ENCODE peak calls at places on chromosomes 1 and 21, in eight cellular contexts. Y, M, X, G, Q, L, H and D are unnamed samples.

GRCh38 chr1:111436726-111437125 is 9.2 kb upstream of the OVGP1 start:
- DNase-seq in Q (no peak), X (no peak), L (no peak), H (no peak), Y (no peak), M (no peak), G (no peak), D (no peak)

GRCh38 chr1:200103961-200104583 is 76.6 kb downstream of the NR5A2 start:
- DNase-seq in G (no peak), H (no peak), Y (no peak), Q (no peak), X (no peak), M (no peak), L (no peak), D (no peak)

GRCh38 chr1:43703836-43704235 is 3.5 kb upstream of the ST3GAL3 start:
- DNase-seq in X (no peak), M (no peak), L (no peak), Y (no peak), Q (no peak), G (no peak), H (no peak), D (no peak)

GRCh38 chr1:231355171-231355570 is 17.1 kb downstream of the SPRTN start:
- DNase-seq in L (no peak), X (no peak), Y (no peak), Q (no peak), G (no peak), H (no peak), M (no peak), D (no peak)

GRCh38 chr1:64867266-64867665 is 99.1 kb downstream of the JAK1 start:
- DNase-seq in X (no peak), G (no peak), L (no peak), M (no peak), H (no peak), Y (no peak), Q (no peak), D (peak; percentile 28)

GRCh38 chr1:208239518-208240381 is 4.4 kb downstream of the PLXNA2 start:
- DNase-seq in H (no peak), G (no peak), Y (no peak), Q (no peak), L (peak; percentile 67), X (no peak), M (no peak), D (no peak)

GRCh38 chr1:210250665-210250997 is 18.0 kb downstream of the SERTAD4 start:
- DNase-seq in X (peak; percentile 31), Q (no peak), G (peak; percentile 51), H (no peak), Y (peak; percentile 45), L (peak; percentile 65), M (peak; percentile 62), D (no peak)

GRCh38 chr21:42125571-42126544 is 54.7 kb downstream of the UMODL1 start:
- DNase-seq in X (no peak), L (no peak), G (no peak), Q (no peak), H (peak; percentile 74), M (no peak), Y (peak; percentile 78), D (peak; percentile 56)

GRCh38 chr21:39938086-39938611 is 70.9 kb downstream of the PCP4 start:
- DNase-seq in H (no peak), G (no peak), L (no peak), Y (no peak), Q (no peak), M (no peak), X (no peak), D (no peak)

GRCh38 chr1:45840704-45841103 is 37.3 kb downstream of the MAST2 start:
- DNase-seq in M (no peak), H (no peak), L (no peak), X (no peak), Q (peak; percentile 28), G (no peak), Y (no peak), D (no peak)

GRCh38 chr1:233015965-233016364 is 65.6 kb downstream of the NTPCR start:
- DNase-seq in M (no peak), H (no peak), G (no peak), X (no peak), L (no peak), Y (no peak), Q (no peak), D (no peak)

GRCh38 chr1:228162286-228163003 is 3.2 kb upstream of the IBA57 start:
- DNase-seq in X (peak; percentile 55), M (no peak), Q (no peak), Y (no peak), L (peak; percentile 37), H (peak; percentile 73), G (no peak), D (peak; percentile 20)

GRCh38 chr1:226728448-226728847 is 10.6 kb downstream of the ITPKB start:
- DNase-seq in Q (no peak), Y (no peak), G (no peak), M (no peak), H (no peak), X (no peak), L (no peak), D (no peak)

GRCh38 chr1:52032785-52033131 is 852 bp downstream of the KTI12 start:
- DNase-seq in X (peak; percentile 27), G (peak; percentile 49), L (peak; percentile 44), H (no peak), M (peak; percentile 13), Q (no peak), Y (peak; percentile 89), D (peak; percentile 64)

GRCh38 chr1:21217812-21218596 is 41.3 kb upstream of the EIF4G3 start:
- DNase-seq in L (peak; percentile 31), Y (peak; percentile 60), Q (no peak), X (peak; percentile 38), M (peak; percentile 80), G (peak; percentile 49), H (no peak), D (peak; percentile 50)

DNA sequence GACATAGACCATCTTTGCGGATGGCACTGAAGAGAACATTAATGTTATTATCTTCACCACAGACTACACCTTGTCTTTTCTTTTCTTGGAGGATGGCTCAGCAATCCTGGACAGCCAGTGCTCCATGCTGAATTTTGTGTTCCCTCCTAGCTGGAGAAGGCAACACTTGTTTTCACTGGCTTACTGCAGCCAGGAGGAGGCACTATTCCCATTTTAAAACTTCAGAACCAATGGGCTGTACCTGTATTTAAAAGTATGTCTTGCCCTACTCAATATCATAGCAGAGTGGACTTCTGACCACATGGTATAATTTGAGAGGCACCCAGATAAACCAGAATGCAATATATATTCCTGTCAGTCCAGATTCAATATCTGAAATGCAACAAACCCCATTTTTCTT is 53.3 kb upstream of the POGK start:
- DNase-seq in G (no peak), H (no peak), X (no peak), L (no peak), Q (no peak), M (no peak), Y (no peak), D (no peak)
- TF ChIP-seq CTCF in G (no peak), H (peak; percentile 34), X (peak; percentile 13), L (no peak), Q (no peak), M (no peak), Y (no peak), D (no peak)

DNA sequence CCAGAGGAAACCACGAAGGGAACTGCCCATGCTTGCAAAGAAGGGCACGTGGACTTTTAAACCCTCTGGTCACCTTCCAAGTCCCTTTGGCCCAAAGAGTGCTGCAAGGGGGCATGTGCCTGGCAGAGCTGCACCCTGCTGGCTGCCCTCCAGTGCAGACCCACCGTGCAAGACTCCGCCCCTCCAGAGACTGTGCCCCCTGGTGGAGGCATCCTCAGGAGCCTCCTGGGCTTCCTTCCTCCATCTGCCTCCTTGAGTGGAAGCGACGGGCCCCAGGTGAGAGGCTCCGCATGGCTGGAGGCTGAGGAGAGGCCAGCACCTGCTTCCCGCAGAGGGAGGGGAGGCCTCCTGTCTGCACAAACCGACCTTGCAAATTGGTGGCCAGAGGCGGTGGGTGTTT is 100.7 kb downstream of the CRYAA start:
- DNase-seq in L (no peak), X (no peak), M (peak; percentile 36), Q (no peak), G (peak; percentile 8), H (peak; percentile 60), Y (peak; percentile 36), D (no peak)
- TF ChIP-seq CTCF in L (no peak), X (peak; percentile 25), M (no peak), Q (peak; percentile 27), G (no peak), H (peak; percentile 31), Y (peak; percentile 50), D (peak; percentile 38)

DNA sequence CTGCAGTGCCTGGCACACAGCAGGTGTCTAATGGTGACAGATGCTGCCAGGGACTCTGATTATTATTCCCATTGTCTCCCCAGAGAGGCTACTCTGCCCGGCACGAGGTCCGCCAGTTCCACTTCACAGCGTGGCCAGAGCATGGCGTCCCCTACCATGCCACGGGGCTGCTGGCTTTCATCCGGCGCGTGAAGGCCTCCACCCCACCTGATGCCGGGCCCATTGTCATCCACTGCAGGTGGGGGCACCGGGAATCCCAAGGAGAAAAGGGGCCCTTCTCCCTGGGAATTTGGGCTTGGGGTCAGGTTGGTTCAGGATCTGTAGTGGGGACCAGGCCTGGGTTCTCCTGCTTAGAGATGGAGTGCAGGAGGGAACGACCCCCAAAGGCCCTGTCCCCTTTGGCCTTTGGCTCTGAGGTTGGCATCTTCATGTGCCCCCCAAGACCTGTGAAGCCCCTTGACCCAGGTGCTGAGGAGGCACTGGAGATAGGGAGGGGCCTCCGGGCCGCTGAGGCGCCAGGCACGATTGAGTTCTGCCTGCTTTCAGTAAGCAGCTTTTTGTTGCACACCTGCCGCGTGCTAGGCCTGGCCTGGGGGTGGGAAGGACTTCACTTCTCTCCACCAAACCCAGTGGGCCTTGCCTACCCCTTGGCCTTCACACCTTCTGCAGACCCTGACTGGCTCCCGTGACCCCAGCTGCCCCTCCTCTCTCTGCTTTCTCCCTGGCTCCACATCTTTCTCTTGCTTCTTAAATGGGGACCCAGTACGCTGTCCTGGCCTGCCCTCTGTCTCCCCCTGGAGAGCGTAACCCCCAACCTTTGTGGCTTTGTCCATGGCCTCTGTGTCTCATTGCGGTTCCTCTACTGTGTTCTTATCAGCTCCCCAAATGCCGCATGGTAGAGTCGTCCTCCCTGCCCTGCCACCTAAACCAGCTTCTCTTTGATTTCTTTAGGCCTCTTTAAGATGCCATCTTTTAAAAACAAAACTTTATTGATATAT is 76.4 kb downstream of the PTPRU start:
- DNase-seq in G (no peak), L (no peak), Q (no peak), Y (no peak), M (no peak), X (no peak), H (peak; percentile 57), D (no peak)
- TF ChIP-seq CTCF in G (no peak), L (no peak), Q (no peak), Y (no peak), M (no peak), X (no peak), H (no peak), D (no peak)

GRCh38 chr1:203360772-203361171 is 9.8 kb upstream of the FMOD start:
- DNase-seq in H (no peak), Y (no peak), G (no peak), L (no peak), Q (no peak), M (no peak), X (no peak), D (no peak)

GRCh38 chr1:203364013-203364730 is 13.2 kb upstream of the FMOD start:
- DNase-seq in L (peak; percentile 46), X (peak; percentile 43), H (no peak), M (no peak), Q (no peak), Y (no peak), G (peak; percentile 72), D (peak; percentile 34)

GRCh38 chr1:203362561-203363055 is 11.7 kb upstream of the FMOD start:
- DNase-seq in H (no peak), L (no peak), G (no peak), X (no peak), Y (no peak), M (no peak), Q (no peak), D (no peak)

GRCh38 chr1:203364806-203365205 is 13.9 kb upstream of the FMOD start:
- DNase-seq in Y (no peak), L (no peak), M (no peak), H (no peak), X (no peak), G (no peak), Q (no peak), D (no peak)

GRCh38 chr1:203361843-203362524 is 11.1 kb upstream of the FMOD start:
- DNase-seq in G (no peak), H (no peak), Y (peak; percentile 18), Q (no peak), M (no peak), X (no peak), L (no peak), D (peak; percentile 44)
- TF ChIP-seq CTCF in G (no peak), H (no peak), Y (no peak), Q (no peak), M (no peak), X (no peak), L (no peak), D (no peak)